ENCODE peak calls at places on chromosomes 13 and 19, in four cellular contexts. S is H1, J is HepG2, H is GM12878. V is an unnamed sample.

GRCh38 chr13:24032252-24032651 is 128.3 kb upstream of the SPATA13 start:
- DNase-seq in H (no peak), S (no peak), J (no peak), V (no peak)

GRCh38 chr13:35225582-35225981 is 250.9 kb downstream of the MAB21L1 start:
- DNase-seq in S (no peak), J (no peak), H (no peak), V (no peak)

GRCh38 chr13:40576369-40576768 is 90.1 kb downstream of the FOXO1 start:
- DNase-seq in J (no peak), H (no peak), S (no peak), V (no peak)

GRCh38 chr19:46080561-46080960 is 39.8 kb upstream of the IGFL4 start:
- DNase-seq in S (no peak), H (no peak), J (no peak), V (no peak)

GRCh38 chr19:43723588-43723987 is 7.7 kb downstream of the IRGC start:
- DNase-seq in H (no peak), S (no peak), J (no peak), V (no peak)

GRCh38 chr19:32067686-32068085 is 277.7 kb upstream of the ZNF507 start:
- DNase-seq in J (no peak), S (peak), H (no peak), V (no peak)

GRCh38 chr19:47280183-47280797 is 5.6 kb downstream of the INAFM1 start:
- DNase-seq in H (no peak), J (peak), S (peak), V (peak)

GRCh38 chr19:16778796-16779411 is 50.3 kb upstream of the SIN3B start:
- DNase-seq in J (peak), S (peak), H (peak), V (peak)

GRCh38 chr19:15194938-15195337 is 5.9 kb downstream of the NOTCH3 start:
- DNase-seq in J (no peak), S (no peak), H (no peak), V (no peak)

DNA sequence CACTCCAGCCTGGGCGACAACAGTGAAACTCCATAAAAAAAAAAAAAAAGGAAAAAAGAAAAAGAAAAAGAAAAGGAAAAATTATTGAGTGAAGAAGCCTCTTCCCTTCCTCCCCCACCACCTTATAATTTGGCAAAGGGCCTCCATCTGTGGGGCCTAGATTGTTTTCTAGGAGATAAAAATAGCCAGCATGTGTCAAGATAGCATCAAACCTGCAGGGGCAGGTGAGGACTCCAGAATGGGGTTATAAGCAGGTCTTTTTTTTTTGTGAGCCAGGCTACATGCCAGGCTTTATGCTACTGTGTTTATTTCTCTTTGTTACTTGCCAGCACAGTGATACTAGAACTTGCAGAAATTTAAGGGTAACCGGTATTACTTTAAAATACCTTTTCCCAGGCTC is 11.7 kb upstream of the TRIM13 start:
- DNase-seq in J (no peak), S (no peak), H (no peak), V (no peak)
- TF ChIP-seq YY1 in J (no peak), S (no peak), H (no peak), V (no peak)

DNA sequence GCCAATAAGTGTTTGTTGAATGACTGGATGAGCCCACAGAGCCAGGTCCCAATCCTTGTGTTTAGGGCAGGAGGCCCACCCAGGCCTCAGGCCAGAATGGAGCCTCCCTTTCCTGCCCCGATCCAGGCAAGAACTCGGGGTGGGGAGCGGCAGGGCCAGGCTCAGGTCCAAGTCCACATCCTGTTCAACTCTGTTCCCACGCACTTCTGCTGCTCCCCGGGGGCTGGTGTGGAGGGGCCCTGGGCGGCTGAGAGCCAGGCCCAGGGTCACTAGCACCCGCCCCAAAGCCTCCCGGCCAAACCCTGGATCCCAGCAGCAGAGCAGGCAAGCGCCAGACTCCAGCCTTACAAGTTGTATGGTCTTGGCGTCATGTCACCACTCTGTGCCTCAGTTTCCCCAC is 8.0 kb downstream of the ANGPTL8 start:
- DNase-seq in S (no peak), J (no peak), H (no peak), V (no peak)
- TF ChIP-seq TCF12 in S (no peak), J (no peak), H (no peak), V (no peak)

DNA sequence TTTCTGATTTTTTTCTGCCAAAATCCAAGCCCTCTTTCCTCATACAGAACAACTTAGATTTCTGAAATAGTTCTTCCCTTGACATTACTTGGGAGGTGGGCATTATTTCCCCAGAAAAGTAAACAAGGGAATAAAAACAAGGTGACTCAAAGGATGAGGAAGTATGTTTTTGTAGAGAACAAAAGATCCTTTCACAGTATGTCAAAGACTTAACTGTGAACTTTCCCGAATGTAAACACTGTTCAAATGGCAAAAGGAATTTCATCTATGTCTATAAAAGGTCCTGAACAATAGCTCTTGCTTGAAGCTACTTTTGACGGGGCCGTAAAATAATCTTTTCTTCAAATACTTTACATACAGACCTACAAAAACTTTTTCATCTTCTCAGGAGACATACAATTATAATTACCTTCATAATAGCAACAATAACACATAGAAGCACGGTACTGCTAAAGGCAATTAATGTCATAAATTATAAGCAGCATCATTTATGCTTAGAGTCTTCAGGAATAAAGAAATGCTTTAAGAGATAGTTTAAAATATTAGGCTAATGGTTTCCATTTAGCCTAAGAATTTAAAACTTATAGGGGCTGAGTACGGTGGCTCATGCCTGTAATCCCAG is 191.1 kb downstream of the RGCC start:
- DNase-seq in J (peak), S (no peak), H (no peak), V (no peak)
- TF ChIP-seq YY1 in J (no peak), S (no peak), H (no peak), V (no peak)

DNA sequence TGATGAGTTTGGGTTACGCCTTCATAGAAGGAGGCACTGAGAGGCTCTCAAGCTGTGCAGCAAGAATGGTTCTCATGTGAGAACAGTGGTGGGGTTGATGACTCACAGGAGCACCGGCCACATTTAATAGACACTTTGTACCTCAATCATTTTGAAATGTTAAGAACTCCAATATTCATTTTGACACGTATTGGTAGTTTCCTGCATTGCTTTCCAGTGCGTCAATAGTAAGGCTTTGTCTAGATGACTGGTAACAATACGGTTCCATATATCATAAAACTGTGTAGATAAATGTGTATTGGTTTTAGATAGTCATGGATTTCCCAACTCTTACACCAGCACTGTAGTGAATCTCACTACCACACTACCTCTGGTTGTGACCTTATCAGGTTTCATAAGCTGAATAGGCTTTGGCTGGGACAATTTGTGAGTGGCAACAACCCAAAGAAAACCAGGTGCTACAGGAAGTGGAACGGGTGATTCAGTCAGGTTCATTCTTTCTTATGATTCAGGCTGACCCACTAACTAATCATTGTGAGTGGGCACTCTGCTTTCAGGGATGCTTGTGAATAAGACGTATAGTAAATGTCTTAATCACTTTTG is 362.6 kb downstream of the KLF5 start:
- DNase-seq in S (no peak), H (no peak), J (no peak), V (no peak)
- TF ChIP-seq TCF12 in S (no peak), H (no peak), J (no peak), V (no peak)

GRCh38 chr13:33072282-33072681 is 56.1 kb downstream of the KL start:
- DNase-seq in J (no peak), S (no peak), H (no peak), V (no peak)
- TF ChIP-seq YY1 in J (no peak), S (no peak), H (no peak), V (no peak)

GRCh38 chr19:4379383-4380253 is 20.7 kb downstream of the SH3GL1 start:
- DNase-seq in J (no peak), S (no peak), H (peak), V (peak)
- TF ChIP-seq TCF12 in J (no peak), S (no peak), H (peak), V (no peak)

V was measured in SK-N-SH.